ENCODE peak calls at places on chromosomes 12 and 14, in ten cellular contexts. Z, U, L, O, H, S, T, V, Y and J are unnamed samples.

GRCh38 chr12:128168273-128168672 is 98.7 kb upstream of the TMEM132C start:
- DNase-seq in T (no peak), Z (no peak), V (no peak), O (no peak), S (no peak), L (no peak), U (no peak), Y (no peak), H (no peak), J (no peak)

GRCh38 chr12:70747445-70747844 is 110.2 kb upstream of the PTPRB start:
- DNase-seq in U (no peak), T (no peak), H (no peak), V (no peak), O (no peak), Z (no peak), S (no peak), L (no peak), Y (no peak), J (no peak)

GRCh38 chr12:120373683-120374082 is 4.7 kb upstream of the MSI1 start:
- DNase-seq in O (no peak), U (no peak), L (no peak), Y (no peak), V (no peak), H (no peak), S (no peak), T (no peak), Z (no peak), J (no peak)

GRCh38 chr12:107441906-107442305 is 243.7 kb upstream of the PWP1 start:
- DNase-seq in Y (peak; percentile 46), O (no peak), U (peak; percentile 25), S (no peak), L (no peak), T (no peak), V (no peak), H (peak; percentile 17), Z (no peak), J (no peak)

GRCh38 chr12:113467154-113467513 is 4.5 kb downstream of the LHX5 start:
- DNase-seq in Y (no peak), Z (no peak), U (no peak), S (no peak), O (no peak), V (no peak), T (no peak), L (no peak), H (no peak), J (no peak)

GRCh38 chr12:4685317-4685716 is 34.9 kb upstream of the GALNT8 start:
- DNase-seq in O (no peak), V (no peak), L (no peak), Z (no peak), S (no peak), T (no peak), U (no peak), Y (no peak), H (no peak), J (no peak)

GRCh38 chr12:101671157-101671791 is 26.2 kb upstream of the CHPT1 start:
- DNase-seq in V (no peak), T (no peak), O (no peak), S (peak; percentile 38), Y (no peak), L (no peak), Z (no peak), U (no peak), H (peak; percentile 26), J (no peak)

GRCh38 chr12:1544991-1545700 is 49.2 kb downstream of the FBXL14 start:
- DNase-seq in Z (peak; percentile 54), H (peak; percentile 35), Y (peak; percentile 43), L (no peak), O (no peak), U (no peak), V (no peak), T (no peak), S (no peak), J (no peak)

GRCh38 chr14:95432152-95433093 is 84.0 kb downstream of the SYNE3 start:
- DNase-seq in V (peak; percentile 65), U (peak; percentile 36), Z (peak; percentile 37), L (peak; percentile 83), H (peak; percentile 60), T (peak; percentile 70), O (peak; percentile 53), Y (peak; percentile 6), S (peak; percentile 64), J (no peak)

GRCh38 chr12:95613021-95613420 is 61.7 kb upstream of the USP44 start:
- DNase-seq in L (no peak), U (no peak), V (no peak), Y (peak; percentile 58), O (no peak), T (no peak), H (no peak), Z (no peak), S (no peak), J (no peak)

GRCh38 chr12:7293670-7294069 is 10.2 kb upstream of the ACSM4 start:
- DNase-seq in O (peak; percentile 84), S (no peak), L (no peak), T (no peak), U (no peak), V (no peak), H (no peak), Y (no peak), Z (no peak), J (no peak)
- TF ChIP-seq POLR2A in O (no peak), S (no peak), L (no peak), T (no peak), U (no peak), V (no peak), H (no peak), Y (no peak), Z (no peak), J (no peak)

GRCh38 chr14:45135181-45135580 is 549 bp upstream of the FANCM start:
- DNase-seq in H (no peak), O (no peak), Y (peak; percentile 43), Z (no peak), T (no peak), S (no peak), V (no peak), L (no peak), U (no peak), J (no peak)

GRCh38 chr14:45135659-45136314 is at the start of gene FANCM:
- DNase-seq in S (peak; percentile 96), U (peak; percentile 95), H (peak; percentile 98), O (peak; percentile 89), T (peak; percentile 95), L (peak; percentile 89), Y (peak; percentile 98), V (peak; percentile 86), Z (peak; percentile 98), J (peak; percentile 36)

GRCh38 chr14:45133683-45134050 is 614 bp downstream of the FKBP3 start:
- DNase-seq in Y (no peak), T (no peak), L (no peak), S (no peak), V (no peak), O (no peak), Z (no peak), H (no peak), U (no peak), J (no peak)

GRCh38 chr14:45128963-45129629 is 5.2 kb downstream of the FKBP3 start:
- DNase-seq in Y (no peak), H (no peak), S (no peak), T (no peak), V (no peak), O (no peak), Z (no peak), U (no peak), L (no peak), J (no peak)

DNA sequence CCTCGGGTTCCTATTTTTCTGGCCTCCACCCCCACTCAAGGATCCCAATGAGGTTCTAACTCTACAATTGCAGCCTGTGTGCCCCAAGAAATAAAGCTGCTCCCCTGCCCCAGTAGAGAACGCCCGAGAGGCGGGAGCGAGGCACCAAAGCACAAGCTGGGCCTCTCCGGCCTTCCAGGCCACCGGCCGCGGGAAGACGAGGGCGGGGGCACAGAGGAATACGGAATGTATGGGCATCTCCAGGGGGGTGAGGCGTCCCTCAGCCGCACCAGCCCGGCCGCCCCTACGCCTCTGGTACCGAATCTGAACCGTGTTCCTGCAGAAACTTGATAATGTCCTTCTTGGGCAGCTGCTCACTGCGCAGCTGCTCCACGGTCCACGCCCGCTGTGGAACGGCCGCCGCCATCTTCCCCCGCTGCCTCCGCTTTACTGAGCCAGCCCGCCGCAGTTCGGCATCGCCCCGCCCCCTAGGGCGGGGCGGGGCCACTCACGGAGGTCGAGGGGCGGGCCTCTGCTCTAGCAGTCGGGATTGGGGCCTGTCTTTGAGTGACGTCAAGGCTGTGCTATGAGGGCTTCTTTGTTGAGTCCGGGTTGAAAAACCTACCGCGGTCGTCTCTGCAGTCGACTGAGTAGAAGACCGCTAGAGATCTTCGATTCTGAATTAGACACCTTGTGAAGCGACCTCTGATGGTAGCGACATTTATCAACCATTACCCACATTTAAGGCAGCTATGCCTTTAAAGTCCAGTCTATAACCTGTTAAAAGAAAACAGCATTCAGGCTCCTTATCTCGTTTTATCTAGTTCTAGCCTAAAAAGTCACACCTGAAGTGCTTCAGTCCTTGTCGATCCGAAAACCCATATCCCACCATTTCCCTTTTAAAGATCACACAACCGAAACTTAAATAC is at the start of gene FKBP3:
- DNase-seq in H (peak; percentile 99), U (peak; percentile 99), Z (peak; percentile 99), O (peak; percentile 93), V (peak; percentile 97), T (peak; percentile 98), L (peak; percentile 96), S (peak; percentile 97), Y (peak; percentile 99), J (peak; percentile 79)
- TF ChIP-seq POLR2A in H (peak; percentile 80), U (peak; percentile 65), Z (peak; percentile 87), O (peak; percentile 81), V (peak; percentile 86), T (peak; percentile 95), L (peak; percentile 79), S (no peak), Y (peak; percentile 72), J (peak; percentile 65)

DNA sequence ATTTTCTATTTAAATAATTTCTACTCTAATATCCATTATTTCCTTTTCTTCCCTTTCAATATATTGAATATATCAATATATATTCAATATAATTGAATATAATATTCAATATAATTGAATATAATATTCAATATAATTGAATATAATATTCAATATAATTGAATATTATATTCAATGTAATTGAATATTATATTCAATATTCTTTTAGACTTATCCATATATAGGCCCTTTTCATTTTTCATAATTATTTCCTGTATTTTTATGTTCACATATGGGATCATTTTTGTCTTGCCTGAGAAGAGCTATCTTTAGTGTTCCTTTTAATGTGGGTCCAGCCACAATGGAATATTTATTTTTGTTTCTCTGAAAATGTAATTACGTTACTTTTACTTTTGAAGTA is 88.9 kb upstream of the ESRRB start:
- DNase-seq in Y (no peak), S (no peak), U (no peak), L (no peak), H (no peak), Z (no peak), V (no peak), T (no peak), O (no peak), J (no peak)
- TF ChIP-seq POLR2A in Y (no peak), S (no peak), U (no peak), L (no peak), H (no peak), Z (no peak), V (no peak), T (no peak), O (no peak), J (no peak)

DNA sequence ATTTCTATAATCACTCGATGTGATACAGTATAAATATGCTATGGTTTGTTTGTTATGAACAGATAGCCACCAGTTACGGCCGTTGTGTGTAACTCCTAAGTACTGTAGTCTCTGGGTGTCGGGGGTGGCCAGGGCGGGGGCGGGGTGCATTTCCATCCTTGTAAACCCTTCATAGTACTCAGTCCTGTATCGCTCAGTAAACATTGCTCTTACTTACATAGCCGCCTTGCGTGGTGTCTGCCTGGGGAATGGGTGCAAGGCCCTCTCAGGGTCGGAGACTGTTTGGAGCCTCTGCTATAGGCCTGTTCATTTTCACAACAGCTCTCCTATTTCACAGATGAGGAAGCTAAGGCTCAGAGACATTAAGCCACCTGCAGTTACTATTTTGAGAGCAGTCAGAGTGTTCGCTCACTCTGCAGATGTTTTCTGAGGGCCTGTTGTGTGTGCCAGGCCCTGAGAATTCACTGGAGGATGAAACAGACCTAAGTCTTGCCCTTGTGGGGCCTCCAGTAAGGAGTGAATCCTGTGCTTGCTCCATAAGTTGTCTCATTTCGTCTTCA is 42.5 kb downstream of the JDP2 start:
- DNase-seq in V (no peak), U (peak; percentile 37), T (peak; percentile 52), L (no peak), S (peak; percentile 17), H (no peak), Y (no peak), Z (no peak), O (no peak), J (no peak)
- TF ChIP-seq POLR2A in V (no peak), U (no peak), T (no peak), L (no peak), S (no peak), H (no peak), Y (no peak), Z (no peak), O (no peak), J (no peak)